ENCODE peak calls at places on chromosomes 6 and 20, in ten cellular contexts. P is mucosa of gallbladder; L is NCI-H82; U is skeletal muscle cell; G is CD4-positive, alpha-beta memory T cell; X is pancreas; K is RWPE2; I is NCI-H510A treated with DMSO at 0.1 percent for 48 hours; T is A549; Y is left cardiac atrium. D is an unnamed sample.

GRCh38 chr20:49276201-49276894 is 1.5 kb downstream of the ZNFX1 start:
- DNase-seq in K (no peak), L (peak), Y (no peak), X (no peak), P (no peak), T (no peak), I (peak), G (no peak), U (no peak), D (no peak)

GRCh38 chr20:63377256-63378114 is 16.3 kb upstream of the CHRNA4 start:
- DNase-seq in G (no peak), L (peak), X (peak), T (no peak), Y (no peak), U (no peak), I (no peak), P (no peak), K (no peak), D (no peak)

GRCh38 chr6:30767158-30767943 is 23.0 kb upstream of the IER3 start:
- DNase-seq in Y (no peak), U (no peak), G (no peak), T (no peak), K (no peak), I (no peak), X (no peak), P (no peak), L (no peak), D (no peak)

GRCh38 chr6:128597956-128598355 is 77.6 kb upstream of the PTPRK start:
- DNase-seq in Y (no peak), X (no peak), U (no peak), K (no peak), T (no peak), G (no peak), L (no peak), P (no peak), I (no peak), D (no peak)

GRCh38 chr20:1509237-1509636 is 18.0 kb upstream of the SIRPB2 start:
- DNase-seq in L (peak), Y (no peak), G (peak), P (no peak), T (peak), K (no peak), U (no peak), X (no peak), I (no peak), D (no peak)

GRCh38 chr6:11218827-11219826 is 13.3 kb downstream of the NEDD9 start:
- DNase-seq in I (no peak), T (peak), L (no peak), K (no peak), P (peak), X (no peak), U (no peak), Y (peak), G (no peak), D (no peak)

GRCh38 chr20:1809611-1810510 is 85.3 kb upstream of the SIRPA start:
- DNase-seq in G (no peak), U (no peak), K (no peak), L (no peak), I (no peak), P (no peak), X (no peak), Y (no peak), T (peak), D (no peak)

GRCh38 chr6:93842178-93842577 is 422.8 kb upstream of the EPHA7 start:
- DNase-seq in I (no peak), Y (no peak), K (no peak), L (no peak), X (no peak), T (no peak), U (no peak), G (no peak), P (no peak), D (no peak)

GRCh38 chr6:142374965-142375733 is 73.3 kb downstream of the ADGRG6 start:
- DNase-seq in U (peak), P (peak), Y (no peak), K (no peak), I (no peak), L (no peak), X (no peak), T (peak), G (no peak), D (no peak)

GRCh38 chr6:44575644-44576043 is 188.1 kb downstream of the CDC5L start:
- DNase-seq in I (no peak), K (no peak), G (no peak), Y (no peak), X (no peak), L (no peak), P (no peak), T (no peak), U (no peak), D (no peak)

GRCh38 chr6:167502471-167502870 is 177.6 kb downstream of the TTLL2 start:
- DNase-seq in U (no peak), Y (no peak), K (no peak), I (no peak), T (no peak), X (no peak), L (no peak), P (no peak), G (no peak), D (no peak)

GRCh38 chr6:111610548-111611172 is 5.0 kb upstream of the TRAF3IP2 start:
- DNase-seq in K (no peak), P (peak), L (no peak), G (no peak), X (no peak), T (no peak), Y (no peak), U (no peak), I (no peak), D (no peak)

GRCh38 chr20:61253640-61254511 is 1.8 kb downstream of the CDH4 start:
- DNase-seq in L (no peak), P (no peak), U (no peak), K (peak), X (peak), G (no peak), I (no peak), Y (no peak), T (peak), D (no peak)

GRCh38 chr6:46917002-46917401 is 4.7 kb downstream of the ADGRF5 start:
- DNase-seq in X (no peak), G (no peak), P (no peak), I (no peak), Y (no peak), L (peak), T (no peak), U (no peak), K (no peak), D (no peak)

GRCh38 chr6:139580592-139581484 is 206.4 kb upstream of the CITED2 start:
- DNase-seq in P (no peak), U (no peak), T (no peak), Y (no peak), L (no peak), I (no peak), X (no peak), K (no peak), G (peak), D (no peak)